ENCODE peak calls at places on chromosomes 1 and 21, in four cellular contexts. M, Q, R and C are unnamed samples.

GRCh38 chr1:209380396-209380795 is 203.1 kb upstream of the CAMK1G start:
- DNase-seq in M (no peak), Q (no peak), R (no peak), C (no peak)

GRCh38 chr21:41741253-41742072 is 25.4 kb downstream of the RIPK4 start:
- DNase-seq in M (no peak), Q (no peak), R (no peak), C (no peak)

GRCh38 chr1:226226601-226227000 is 3.1 kb downstream of the MIXL1 start:
- DNase-seq in M (no peak), Q (no peak), R (no peak), C (no peak)

GRCh38 chr1:51433269-51433971 is 85.6 kb downstream of the EPS15 start:
- DNase-seq in M (peak; percentile 34), Q (peak; percentile 20), R (no peak), C (no peak)

GRCh38 chr21:40146201-40146890 is 279.1 kb downstream of the PCP4 start:
- DNase-seq in M (no peak), Q (peak; percentile 18), R (no peak), C (no peak)

GRCh38 chr1:44652445-44653106 is 21.7 kb downstream of the TMEM53 start:
- DNase-seq in M (peak; percentile 87), Q (peak; percentile 86), R (peak; percentile 87), C (peak; percentile 80)

GRCh38 chr1:197464039-197464438 is 196.0 kb downstream of the CRB1 start:
- DNase-seq in M (peak; percentile 33), Q (peak; percentile 20), R (no peak), C (peak; percentile 48)

GRCh38 chr1:40770296-40771070 is 13.1 kb upstream of the KCNQ4 start:
- DNase-seq in M (no peak), Q (no peak), R (peak; percentile 53), C (no peak)

GRCh38 chr1:21734526-21734925 is 48.4 kb downstream of the USP48 start:
- DNase-seq in M (no peak), Q (no peak), R (no peak), C (no peak)

GRCh38 chr1:17016317-17016661 is 4.6 kb upstream of the ATP13A2 start:
- DNase-seq in M (peak; percentile 17), Q (no peak), R (no peak), C (no peak)

GRCh38 chr1:81305997-81306452 is 494.7 kb upstream of the ADGRL2 start:
- DNase-seq in M (peak; percentile 5), Q (peak; percentile 48), R (no peak), C (no peak)

GRCh38 chr1:55586771-55587170 is 371.6 kb upstream of the USP24 start:
- DNase-seq in M (no peak), Q (no peak), R (no peak), C (no peak)

GRCh38 chr1:6010554-6010953 is 18.3 kb upstream of the NPHP4 start:
- DNase-seq in M (no peak), Q (no peak), R (no peak), C (no peak)

GRCh38 chr21:27825035-27825434 is 858.1 kb upstream of the ADAMTS5 start:
- DNase-seq in M (no peak), Q (no peak), R (no peak), C (no peak)

GRCh38 chr21:21165063-21165645 is 166.9 kb downstream of the NCAM2 start:
- DNase-seq in M (peak; percentile 26), Q (no peak), R (no peak), C (no peak)

GRCh38 chr1:86825294-86825693 is 88.6 kb downstream of the SELENOF start:
- DNase-seq in M (no peak), Q (peak; percentile 12), R (no peak), C (no peak)

GRCh38 chr1:56578963-56579875 is at the start of gene PLPP3:
- DNase-seq in M (peak; percentile 78), Q (peak; percentile 88), R (peak; percentile 95), C (peak; percentile 86)

GRCh38 chr1:118210723-118211110 is 25.7 kb upstream of the SPAG17 start:
- DNase-seq in M (no peak), Q (no peak), R (no peak), C (no peak)

GRCh38 chr1:156886583-156887302 is 6.8 kb upstream of the PEAR1 start:
- DNase-seq in M (no peak), Q (no peak), R (no peak), C (no peak)

GRCh38 chr1:40476924-40477679 is at the start of gene ZFP69:
- DNase-seq in M (peak; percentile 5), Q (peak; percentile 50), R (peak; percentile 74), C (peak; percentile 64)

GRCh38 chr1:31497601-31498000 is 78.7 kb upstream of the TINAGL1 start:
- DNase-seq in M (no peak), Q (no peak), R (no peak), C (no peak)

GRCh38 chr1:27663735-27664119 is 8.3 kb downstream of the IFI6 start:
- DNase-seq in M (no peak), Q (no peak), R (no peak), C (no peak)

GRCh38 chr21:33684923-33685560 is 42.7 kb downstream of the ITSN1 start:
- DNase-seq in M (no peak), Q (no peak), R (no peak), C (no peak)

GRCh38 chr1:153616144-153616884 is at the start of gene S100A14:
- DNase-seq in M (no peak), Q (no peak), R (no peak), C (peak; percentile 84)

GRCh38 chr1:45448357-45448756 is 42.6 kb downstream of the TESK2 start:
- DNase-seq in M (no peak), Q (no peak), R (no peak), C (no peak)

GRCh38 chr1:66239834-66240233 is 294.1 kb upstream of the SGIP1 start:
- DNase-seq in M (no peak), Q (no peak), R (no peak), C (no peak)
- TF ChIP-seq CTCF in M (no peak), Q (no peak), R (no peak), C (no peak)

DNA sequence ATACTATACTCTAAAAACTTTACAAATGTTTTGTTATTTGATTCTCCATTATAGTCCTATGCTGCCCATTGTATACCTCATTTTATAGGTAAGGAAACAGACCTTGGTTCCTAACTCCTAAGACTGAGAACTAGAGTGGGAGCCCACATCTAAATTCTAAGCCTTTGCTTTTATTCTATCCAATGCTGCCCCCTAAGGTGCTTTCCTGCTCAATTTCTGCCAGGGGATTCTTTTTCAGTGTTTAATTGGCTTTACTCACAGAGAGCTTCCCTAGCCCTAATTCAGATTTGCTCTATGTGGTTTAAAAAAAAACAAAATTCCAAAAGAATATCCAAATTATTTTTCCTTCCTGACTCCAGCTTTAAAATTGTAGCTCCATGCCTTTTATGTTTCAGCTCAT is 64.5 kb downstream of the KIF14 start:
- DNase-seq in M (no peak), Q (no peak), R (no peak), C (no peak)
- H3K4me3 ChIP-seq in M (no peak overlapping the region), Q (no peak overlapping the region), R (no peak overlapping the region), C (no peak overlapping the region)

GRCh38 chr21:44804762-44805161 is 3.1 kb upstream of the UBE2G2 start:
- DNase-seq in M (no peak), Q (peak; percentile 17), R (no peak), C (no peak)
- TF ChIP-seq POLR2A in M (no peak), Q (no peak), R (no peak), C (no peak)

GRCh38 chr1:239107676-239108075 is 278.7 kb upstream of the CHRM3 start:
- DNase-seq in M (no peak), Q (no peak), R (no peak), C (no peak)

GRCh38 chr1:239112092-239112491 is 274.3 kb upstream of the CHRM3 start:
- DNase-seq in M (no peak), Q (no peak), R (no peak), C (no peak)

GRCh38 chr1:239112536-239112935 is 273.8 kb upstream of the CHRM3 start:
- DNase-seq in M (no peak), Q (no peak), R (no peak), C (no peak)
- TF ChIP-seq CTCF in M (no peak), Q (no peak), R (no peak), C (no peak)